ENCODE peak calls at places on chromosomes 5 and 9, in nine cellular contexts. K is astrocyte, U is mammary epithelial cell, E is neural progenitor cell, T is Karpas-422, Z is H9, W is OCI-LY7, N is mesenchymal stem cell, C is GM23248. B is an unnamed sample.

GRCh38 chr5:159337291-159337974 is 7.1 kb upstream of the IL12B start:
- DNase-seq in K (peak), U (peak), E (no peak), T (no peak), Z (no peak), W (no peak), N (peak), C (peak), B (peak)

GRCh38 chr9:123003467-123003866 is 30.0 kb upstream of the GPR21 start:
- DNase-seq in K (peak), U (no peak), E (no peak), T (no peak), Z (no peak), W (no peak), N (peak), C (peak), B (peak)

GRCh38 chr9:110835859-110836271 is 167.3 kb downstream of the MUSK start:
- DNase-seq in K (peak), U (no peak), E (no peak), T (no peak), Z (no peak), W (no peak), N (peak), C (peak), B (no peak)

GRCh38 chr9:127661342-127661741 is 45.4 kb upstream of the CFAP157 start:
- DNase-seq in K (no peak), U (no peak), E (peak), T (peak), Z (no peak), W (no peak), N (no peak), C (no peak), B (no peak)

GRCh38 chr5:134555223-134555790 is 29.8 kb downstream of the JADE2 start:
- DNase-seq in K (no peak), U (no peak), E (no peak), T (no peak), Z (no peak), W (no peak), N (no peak), C (peak), B (no peak)

GRCh38 chr9:124780060-124780756 is 3.3 kb downstream of the OLFML2A start:
- DNase-seq in K (no peak), U (no peak), E (no peak), T (peak), Z (no peak), W (no peak), N (no peak), C (peak), B (no peak)

GRCh38 chr5:75603421-75603820 is 7.8 kb upstream of the ANKDD1B start:
- DNase-seq in K (peak), U (peak), E (no peak), T (no peak), Z (no peak), W (no peak), N (peak), C (peak), B (no peak)

GRCh38 chr5:90888511-90889324 is 330.1 kb downstream of the ADGRV1 start:
- DNase-seq in K (peak), U (peak), E (no peak), T (no peak), Z (no peak), W (no peak), N (no peak), C (peak), B (no peak)

GRCh38 chr5:111231053-111231586 is 6.9 kb downstream of the CAMK4 start:
- DNase-seq in K (no peak), U (no peak), E (no peak), T (no peak), Z (no peak), W (no peak), N (no peak), C (no peak), B (no peak)

GRCh38 chr5:56817306-56817986 is 2.1 kb downstream of the MAP3K1 start:
- DNase-seq in K (no peak), U (peak), E (no peak), T (peak), Z (no peak), W (no peak), N (no peak), C (no peak), B (no peak)

GRCh38 chr5:56816546-56817081 is 1.3 kb downstream of the MAP3K1 start:
- DNase-seq in K (peak), U (peak), E (peak), T (peak), Z (peak), W (peak), N (peak), C (peak), B (peak)

GRCh38 chr5:56814361-56814962 is 887 bp upstream of the MAP3K1 start:
- DNase-seq in K (no peak), U (no peak), E (peak), T (peak), Z (peak), W (peak), N (peak), C (peak), B (no peak)

GRCh38 chr5:56814963-56815656 is at the start of gene MAP3K1:
- DNase-seq in K (peak), U (peak), E (peak), T (peak), Z (peak), W (peak), N (peak), C (peak), B (peak)

GRCh38 chr5:56815657-56816545 is 552 bp downstream of the MAP3K1 start:
- DNase-seq in K (peak), U (peak), E (peak), T (peak), Z (peak), W (peak), N (peak), C (peak), B (peak)
- H2AFZ ChIP-seq in K (peak), U (peak), E (peak), T (no peak), Z (no peak), W (peak), N (peak), C (peak), B (peak)

GRCh38 chr5:147174671-147175070 is 60.2 kb upstream of the STK32A start:
- DNase-seq in K (no peak), U (no peak), E (no peak), T (no peak), Z (no peak), W (no peak), N (no peak), C (no peak), B (no peak)
- H2AFZ ChIP-seq in K (no peak), U (no peak), E (no peak), T (no peak), Z (no peak), W (no peak), N (no peak), C (no peak), B (no peak)

GRCh38 chr5:95808686-95809413 is 13.7 kb downstream of the GLRX start:
- DNase-seq in K (no peak), U (no peak), E (no peak), T (peak), Z (no peak), W (peak), N (peak), C (peak), B (no peak)
- H2AFZ ChIP-seq in K (no peak), U (no peak), E (no peak), T (peak), Z (no peak), W (peak), N (no peak), C (peak), B (no peak)

DNA sequence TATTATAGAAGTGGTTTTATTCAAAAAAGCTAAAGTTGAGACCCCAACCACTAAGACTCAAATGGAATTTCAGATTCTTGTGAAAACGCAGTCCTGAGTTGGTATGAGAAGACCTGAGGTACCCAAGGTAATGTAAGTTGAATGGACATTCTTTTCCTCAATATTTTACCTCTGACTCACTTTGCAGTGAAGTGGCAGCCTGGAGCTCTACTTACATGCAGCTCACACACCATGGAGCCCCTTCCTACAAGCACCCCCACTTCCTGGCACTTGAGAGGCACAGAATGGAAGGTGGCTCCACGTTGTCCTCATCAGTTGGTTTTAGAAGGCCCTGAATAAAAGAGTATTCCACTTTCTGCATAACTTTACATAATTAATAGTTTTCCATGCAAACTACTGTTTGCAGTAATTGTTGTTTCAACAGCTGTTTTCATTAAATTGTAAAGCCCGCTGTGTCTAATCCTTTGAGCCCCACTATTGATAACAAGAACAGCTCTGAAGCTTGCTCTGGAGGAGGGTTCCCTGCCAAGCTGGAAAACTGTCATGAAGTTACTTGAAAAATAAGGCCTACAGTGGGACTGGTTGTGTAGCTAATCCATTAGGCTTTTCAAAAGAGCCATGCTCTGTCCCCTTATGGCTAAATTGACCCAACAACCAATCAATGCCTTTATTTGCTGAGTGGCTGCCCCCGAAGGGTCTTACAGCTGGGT is 102.2 kb upstream of the SPATA31D4 start:
- DNase-seq in K (peak), U (no peak), E (peak), T (no peak), Z (no peak), W (no peak), N (no peak), C (peak), B (no peak)
- H2AFZ ChIP-seq in K (peak), U (no peak), E (no peak), T (no peak), Z (no peak), W (no peak), N (no peak), C (no peak), B (no peak)

GRCh38 chr9:2229109-2229733 is 214.1 kb downstream of the SMARCA2 start:
- DNase-seq in K (no peak), U (peak), E (no peak), T (peak), Z (no peak), W (peak), N (no peak), C (no peak), B (no peak)

GRCh38 chr9:2230362-2230761 is 215.2 kb downstream of the SMARCA2 start:
- DNase-seq in K (no peak), U (peak), E (no peak), T (peak), Z (no peak), W (peak), N (no peak), C (no peak), B (no peak)

GRCh38 chr9:2227468-2227867 is 212.3 kb downstream of the SMARCA2 start:
- DNase-seq in K (peak), U (no peak), E (no peak), T (no peak), Z (no peak), W (no peak), N (no peak), C (peak), B (no peak)

GRCh38 chr9:2228641-2229040 is 213.5 kb downstream of the SMARCA2 start:
- DNase-seq in K (no peak), U (no peak), E (no peak), T (peak), Z (no peak), W (no peak), N (no peak), C (no peak), B (no peak)

DNA sequence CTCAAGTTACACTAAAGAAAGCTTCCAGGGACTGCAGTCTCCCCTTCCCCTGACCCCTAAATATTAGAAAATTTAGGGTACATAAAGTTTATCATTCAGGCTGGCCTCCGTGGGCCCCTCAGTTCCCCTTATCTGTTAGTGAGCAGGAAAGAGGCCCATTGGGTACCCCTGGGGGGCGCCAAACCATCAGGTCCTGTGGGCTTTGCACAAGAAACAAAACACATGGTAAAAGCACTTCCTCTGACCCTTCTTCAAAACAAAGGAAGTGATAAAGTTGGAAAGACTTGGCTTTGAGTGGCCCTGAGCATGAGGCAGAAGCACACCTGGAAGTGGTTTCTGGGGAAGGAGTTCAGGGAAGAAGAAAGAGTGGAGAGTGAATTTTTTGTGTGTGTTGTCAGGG is 213.0 kb downstream of the SMARCA2 start:
- DNase-seq in K (no peak), U (no peak), E (peak), T (peak), Z (peak), W (peak), N (no peak), C (peak), B (peak)
- H2AFZ ChIP-seq in K (no peak), U (peak), E (peak), T (peak), Z (no peak), W (peak), N (no peak), C (no peak), B (peak)

GRCh38 chr5:56973473-56973872 is 21.6 kb upstream of the MIER3 start:
- DNase-seq in K (no peak), U (no peak), E (no peak), T (no peak), Z (no peak), W (no peak), N (no peak), C (no peak), B (no peak)
- H2AFZ ChIP-seq in K (no peak), U (no peak), E (no peak), T (no peak), Z (no peak), W (no peak), N (no peak), C (no peak), B (no peak)

DNA sequence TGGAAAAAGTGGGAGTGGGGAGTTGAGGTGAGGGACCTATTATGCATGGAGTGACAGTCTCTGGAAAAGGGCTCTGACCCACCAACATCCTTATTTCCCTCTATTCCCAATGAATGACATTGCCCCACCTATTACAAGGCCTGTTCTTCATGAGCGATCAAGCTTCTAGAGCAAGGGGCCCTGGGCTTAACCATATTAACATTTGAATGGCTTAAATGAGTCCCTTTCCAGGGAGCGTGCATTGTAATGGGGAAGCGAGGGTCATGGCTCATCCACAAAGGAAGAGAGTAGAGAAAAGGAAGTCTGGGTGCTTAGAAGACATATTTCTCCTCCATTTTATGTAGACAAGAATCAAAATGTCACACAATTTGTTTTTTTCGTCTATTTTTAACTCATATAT is 255.5 kb downstream of the CAAP1 start:
- DNase-seq in K (no peak), U (no peak), E (peak), T (no peak), Z (peak), W (no peak), N (no peak), C (no peak), B (no peak)
- H2AFZ ChIP-seq in K (no peak), U (no peak), E (no peak), T (no peak), Z (no peak), W (no peak), N (no peak), C (no peak), B (no peak)